ENCODE peak calls at places on chromosomes 1 and 21, in seven cellular contexts. R is small intestine, I is heart right ventricle, D is tibial artery, X is uterus, C is lower lobe of right lung, F is lung. P is an unnamed sample.

GRCh38 chr1:197444754-197445153 is 176.7 kb downstream of the CRB1 start:
- DNase-seq in I (no peak), X (no peak), C (no peak), F (no peak), D (no peak), R (no peak), P (no peak)

GRCh38 chr1:109255673-109256072 is 6.3 kb downstream of the CELSR2 start:
- DNase-seq in F (no peak), R (no peak), C (no peak), D (no peak), X (no peak), I (no peak), P (no peak)

GRCh38 chr1:9292361-9293240 is at the start of gene SPSB1:
- DNase-seq in C (peak; percentile 80), F (peak; percentile 68), I (peak; percentile 75), X (peak; percentile 81), D (peak; percentile 89), R (peak; percentile 82), P (peak; percentile 67)

GRCh38 chr1:150562384-150563339 is 13.5 kb downstream of the ADAMTSL4 start:
- DNase-seq in I (no peak), D (no peak), C (no peak), R (peak; percentile 43), X (no peak), F (no peak), P (no peak)

GRCh38 chr1:164672610-164673009 is 113.6 kb downstream of the PBX1 start:
- DNase-seq in F (no peak), I (no peak), D (no peak), X (no peak), C (no peak), R (peak; percentile 61), P (no peak)

GRCh38 chr1:94319319-94320180 is 82.2 kb upstream of the ARHGAP29 start:
- DNase-seq in C (no peak), X (no peak), I (no peak), R (no peak), D (no peak), F (no peak), P (no peak)

GRCh38 chr1:46772571-46772970 is 26.3 kb upstream of the CYP4B1 start:
- DNase-seq in F (no peak), C (no peak), D (no peak), X (no peak), I (no peak), R (no peak), P (no peak)

GRCh38 chr1:193058529-193059281 is 455 bp downstream of the UCHL5 start:
- DNase-seq in X (peak; percentile 25), C (peak; percentile 77), F (peak; percentile 62), R (peak; percentile 67), D (peak; percentile 66), I (peak; percentile 17), P (peak; percentile 52)

GRCh38 chr1:89822999-89823628 is 2.3 kb downstream of the LRRC8D start:
- DNase-seq in C (no peak), R (peak; percentile 46), D (no peak), X (no peak), I (no peak), F (no peak), P (no peak)

GRCh38 chr1:50427086-50427817 is 4.0 kb upstream of the DMRTA2 start:
- DNase-seq in F (no peak), D (no peak), C (no peak), I (no peak), R (no peak), X (no peak), P (no peak)

GRCh38 chr1:95311006-95311405 is 77.0 kb downstream of the RWDD3 start:
- DNase-seq in C (no peak), I (no peak), X (no peak), R (no peak), D (no peak), F (no peak), P (no peak)

GRCh38 chr1:101846820-101847219 is 149.9 kb downstream of the OLFM3 start:
- DNase-seq in X (no peak), D (no peak), C (no peak), I (no peak), F (no peak), R (no peak), P (no peak)

GRCh38 chr1:204357551-204357950 is 2.2 kb downstream of the PLEKHA6 start:
- DNase-seq in I (peak; percentile 31), D (no peak), X (no peak), C (no peak), F (no peak), R (no peak), P (no peak)

GRCh38 chr1:201016211-201016651 is 7.3 kb downstream of the KIF21B start:
- DNase-seq in C (peak; percentile 48), F (no peak), R (peak; percentile 53), D (no peak), I (peak; percentile 40), X (no peak), P (no peak)

GRCh38 chr1:65025794-65026193 is 59.4 kb upstream of the JAK1 start:
- DNase-seq in I (no peak), R (no peak), F (no peak), C (no peak), X (no peak), D (no peak), P (no peak)

GRCh38 chr1:29145739-29146437 is 22.2 kb upstream of the TMEM200B start:
- DNase-seq in F (no peak), X (no peak), D (no peak), I (no peak), C (no peak), R (peak; percentile 94), P (no peak)

GRCh38 chr1:95744731-95745130 is 510.7 kb downstream of the RWDD3 start:
- DNase-seq in F (no peak), R (no peak), I (no peak), D (no peak), X (no peak), C (no peak), P (no peak)

DNA sequence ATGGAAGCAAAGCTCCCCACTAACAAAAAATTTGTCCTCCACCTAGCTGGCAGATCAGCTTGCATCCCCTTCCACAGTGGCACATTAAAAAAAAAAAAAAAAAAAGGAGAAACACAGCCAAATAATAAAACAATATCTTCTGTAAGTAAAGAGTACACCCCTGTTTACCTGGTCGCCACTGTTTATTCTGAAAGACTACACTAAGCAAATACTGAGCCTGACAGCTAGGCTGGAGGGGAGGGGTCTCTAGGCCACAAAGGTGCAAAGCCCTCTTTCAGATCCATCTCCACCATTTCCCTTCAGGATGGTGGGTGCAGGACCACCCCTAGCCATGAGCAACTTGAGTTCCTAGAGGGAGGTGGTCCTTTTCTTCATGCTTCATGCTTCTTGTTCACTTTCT is 22.8 kb upstream of the SLC45A3 start:
- DNase-seq in I (no peak), F (no peak), C (no peak), X (no peak), R (no peak), D (no peak), P (no peak)
- H3K4me1 ChIP-seq in I (peaks cover 9% of the 10 kb centered on the region), F (peaks cover 6% of the 10 kb centered on the region), C (peaks cover 15% of the 10 kb centered on the region), X (no peaks in the 10 kb centered on the region), R (no peaks in the 10 kb centered on the region), D (peaks cover 10% of the 10 kb centered on the region), P (peaks cover 10% of the 10 kb centered on the region)

GRCh38 chr1:30686236-30686635 is 37.1 kb downstream of the MATN1 start:
- DNase-seq in F (no peak), X (no peak), D (peak; percentile 40), C (no peak), I (no peak), R (no peak), P (no peak)

GRCh38 chr1:30684259-30684658 is 39.1 kb downstream of the MATN1 start:
- DNase-seq in D (peak; percentile 27), X (peak; percentile 7), F (no peak), R (no peak), C (no peak), I (no peak), P (no peak)

GRCh38 chr1:30683699-30684098 is 39.7 kb downstream of the MATN1 start:
- DNase-seq in C (no peak), R (no peak), D (peak; percentile 29), F (no peak), I (no peak), X (peak; percentile 8), P (no peak)

GRCh38 chr1:30685796-30686165 is 37.6 kb downstream of the MATN1 start:
- DNase-seq in R (no peak), X (peak; percentile 18), F (no peak), I (no peak), D (peak; percentile 60), C (no peak), P (no peak)

GRCh38 chr1:30684881-30685795 is 38.2 kb downstream of the MATN1 start:
- DNase-seq in C (peak; percentile 81), I (no peak), F (peak; percentile 91), D (peak; percentile 70), X (peak; percentile 13), R (peak; percentile 89), P (peak; percentile 77)
- H3K4me1 ChIP-seq in C (peaks cover 5% of the 10 kb centered on the region), I (peaks cover 6% of the 10 kb centered on the region), F (no peaks in the 10 kb centered on the region), D (peaks cover 11% of the 10 kb centered on the region), X (peaks cover 6% of the 10 kb centered on the region), R (no peaks in the 10 kb centered on the region), P (no peaks in the 10 kb centered on the region)

DNA sequence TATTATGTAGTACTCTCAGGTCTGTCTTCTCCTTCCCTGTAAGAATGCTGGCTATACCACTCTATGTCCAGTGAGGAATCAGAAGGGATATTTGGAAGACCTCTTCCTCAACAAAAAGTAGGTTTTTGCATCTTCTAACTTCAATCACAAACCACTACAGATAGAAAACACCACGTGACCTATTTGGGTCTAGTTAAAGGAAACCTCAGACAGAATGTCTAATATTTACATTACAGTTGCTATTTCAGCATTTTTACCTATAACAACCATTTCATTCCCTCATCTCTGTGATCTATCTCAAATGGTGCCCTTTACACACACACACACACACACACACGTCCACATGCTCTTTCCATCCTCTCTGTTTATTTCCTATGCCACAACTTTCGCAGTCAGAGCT is 7.9 kb upstream of the ADORA3 start:
- DNase-seq in I (no peak), F (no peak), X (no peak), C (no peak), D (no peak), R (no peak), P (no peak)
- H3K4me1 ChIP-seq in I (peaks cover 55% of the 10 kb centered on the region), F (peaks cover 14% of the 10 kb centered on the region), X (no peaks in the 10 kb centered on the region), C (peaks cover 94% of the 10 kb centered on the region), D (peaks cover 59% of the 10 kb centered on the region), R (no peaks in the 10 kb centered on the region), P (peaks cover 28% of the 10 kb centered on the region)

GRCh38 chr21:38816400-38816973 is 10.8 kb downstream of the ETS2 start:
- DNase-seq in I (no peak), F (no peak), X (no peak), D (peak; percentile 17), R (no peak), C (no peak), P (no peak)
- H3K4me1 ChIP-seq in I (peaks cover 35% of the 10 kb centered on the region), F (peaks cover 13% of the 10 kb centered on the region), X (no peaks in the 10 kb centered on the region), D (peaks cover 42% of the 10 kb centered on the region), R (peaks cover 3% of the 10 kb centered on the region), C (peaks cover 80% of the 10 kb centered on the region), P (peaks cover 15% of the 10 kb centered on the region)

GRCh38 chr1:21831454-21831970 is 19.4 kb downstream of the LDLRAD2 start:
- DNase-seq in R (no peak), X (peak; percentile 19), D (no peak), I (no peak), F (no peak), C (no peak), P (no peak)
- H3K4me1 ChIP-seq in R (no peaks in the 10 kb centered on the region), X (no peaks in the 10 kb centered on the region), D (no peaks in the 10 kb centered on the region), I (no peaks in the 10 kb centered on the region), F (no peaks in the 10 kb centered on the region), C (no peaks in the 10 kb centered on the region), P (no peaks in the 10 kb centered on the region)

P was measured in Caco-2.